ENCODE peak calls at places on chromosomes 11 and 22, in nine cellular contexts. C is hepatocyte, D is right cardiac atrium, L is left ventricle myocardium inferior, M is AG04450, Y is retinal pigment epithelial cell, B is psoas muscle, Z is fibroblast of lung, S is fibroblast of the aortic adventitia. F is an unnamed sample.

GRCh38 chr22:44929348-44930015 is 80.3 kb downstream of the PHF21B start:
- DNase-seq in C (no peak), D (no peak), L (no peak), M (no peak), Y (no peak), B (no peak), Z (no peak), S (no peak), F (no peak)

GRCh38 chr11:93199616-93200015 is 1.8 kb upstream of the SLC36A4 start:
- DNase-seq in C (no peak), D (no peak), L (no peak), M (no peak), Y (no peak), B (no peak), Z (no peak), S (no peak), F (no peak)

GRCh38 chr11:113546757-113547507 is 71.7 kb upstream of the DRD2 start:
- DNase-seq in C (no peak), D (no peak), L (no peak), M (peak; percentile 33), Y (no peak), B (no peak), Z (peak; percentile 53), S (peak; percentile 25), F (no peak)

GRCh38 chr11:83403990-83404389 is 117.8 kb upstream of the CCDC90B start:
- DNase-seq in C (no peak), D (no peak), L (no peak), M (no peak), Y (peak; percentile 8), B (no peak), Z (no peak), S (no peak), F (no peak)

GRCh38 chr11:35567737-35568465 is 42.5 kb upstream of the PAMR1 start:
- DNase-seq in C (no peak), D (no peak), L (no peak), M (no peak), Y (no peak), B (no peak), Z (no peak), S (no peak), F (no peak)

GRCh38 chr22:44639891-44640617 is 62.0 kb upstream of the PRR5 start:
- DNase-seq in C (no peak), D (peak; percentile 85), L (no peak), M (no peak), Y (no peak), B (no peak), Z (no peak), S (no peak), F (no peak)

GRCh38 chr11:69012092-69013008 is 696 bp downstream of the MRGPRF start:
- DNase-seq in C (no peak), D (peak; percentile 68), L (no peak), M (no peak), Y (no peak), B (peak; percentile 69), Z (peak; percentile 71), S (peak; percentile 36), F (no peak)

GRCh38 chr11:35619754-35620640 is 1.7 kb downstream of the FJX1 start:
- DNase-seq in C (peak; percentile 40), D (peak; percentile 59), L (peak; percentile 16), M (no peak), Y (no peak), B (peak; percentile 53), Z (peak; percentile 25), S (no peak), F (no peak)

GRCh38 chr11:73342633-73343032 is 33.6 kb upstream of the RELT start:
- DNase-seq in C (peak; percentile 57), D (peak; percentile 56), L (no peak), M (no peak), Y (no peak), B (no peak), Z (no peak), S (no peak), F (no peak)

GRCh38 chr22:18024956-18025720 is 777 bp upstream of the MICAL3 start:
- DNase-seq in C (no peak), D (no peak), L (no peak), M (no peak), Y (no peak), B (no peak), Z (no peak), S (no peak), F (no peak)

GRCh38 chr11:44333271-44334218 is 23.6 kb upstream of the ALX4 start:
- DNase-seq in C (peak; percentile 43), D (no peak), L (no peak), M (no peak), Y (no peak), B (no peak), Z (no peak), S (peak; percentile 54), F (no peak)

DNA sequence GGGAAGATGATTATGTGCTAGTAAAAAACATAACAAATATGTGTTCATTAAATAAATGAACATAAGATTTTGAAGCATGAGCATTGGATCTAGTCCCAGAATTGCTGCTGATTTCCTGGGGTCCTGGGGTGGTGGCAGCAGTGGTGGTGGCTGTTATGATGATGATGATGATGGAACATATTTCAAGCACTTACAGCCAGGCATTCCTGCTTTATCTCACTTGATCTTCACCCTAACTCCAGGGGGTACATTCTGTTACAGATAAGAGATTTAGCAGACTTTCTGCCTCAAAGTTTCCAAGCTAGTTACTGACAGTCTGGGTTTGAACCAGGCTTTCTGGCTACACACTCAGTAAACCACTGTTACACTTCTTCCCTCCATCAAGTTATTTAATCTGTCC is 5.2 kb downstream of the TRAPPC4 start:
- DNase-seq in C (no peak), D (no peak), L (no peak), M (no peak), Y (no peak), B (no peak), Z (no peak), S (peak; percentile 53), F (no peak)
- H3K4me3 ChIP-seq in C (no peak overlapping the region), D (no peak overlapping the region), L (no peak overlapping the region), M (no peak overlapping the region), Y (no peak overlapping the region), B (no peak overlapping the region), Z (no peak overlapping the region), S (no peak overlapping the region), F (no peak overlapping the region)

DNA sequence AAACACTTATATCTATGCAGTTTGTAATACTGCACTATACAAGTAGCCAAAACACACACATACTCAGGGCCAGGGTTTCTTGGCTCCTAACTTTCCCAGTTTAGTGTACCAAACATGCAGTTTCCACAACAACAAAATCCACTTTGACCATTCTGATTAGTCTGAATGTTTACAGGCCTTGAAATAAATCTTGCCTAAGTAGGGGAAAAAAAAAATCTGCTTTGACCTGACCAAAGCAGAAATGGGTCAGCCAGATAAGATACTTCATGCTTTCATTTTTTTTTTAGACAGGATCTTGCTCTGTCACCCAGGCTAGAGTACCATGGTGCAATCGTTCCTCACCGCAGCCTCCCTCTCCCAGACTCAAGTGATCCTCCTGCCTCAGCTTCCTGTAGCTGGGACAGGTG is 10.1 kb downstream of the PRR14L start:
- DNase-seq in C (no peak), D (peak; percentile 58), L (no peak), M (no peak), Y (no peak), B (no peak), Z (no peak), S (peak; percentile 17), F (no peak)
- H3K4me3 ChIP-seq in C (no peak overlapping the region), D (no peak overlapping the region), L (no peak overlapping the region), M (no peak overlapping the region), Y (no peak overlapping the region), B (no peak overlapping the region), Z (no peak overlapping the region), S (no peak overlapping the region), F (no peak overlapping the region)

DNA sequence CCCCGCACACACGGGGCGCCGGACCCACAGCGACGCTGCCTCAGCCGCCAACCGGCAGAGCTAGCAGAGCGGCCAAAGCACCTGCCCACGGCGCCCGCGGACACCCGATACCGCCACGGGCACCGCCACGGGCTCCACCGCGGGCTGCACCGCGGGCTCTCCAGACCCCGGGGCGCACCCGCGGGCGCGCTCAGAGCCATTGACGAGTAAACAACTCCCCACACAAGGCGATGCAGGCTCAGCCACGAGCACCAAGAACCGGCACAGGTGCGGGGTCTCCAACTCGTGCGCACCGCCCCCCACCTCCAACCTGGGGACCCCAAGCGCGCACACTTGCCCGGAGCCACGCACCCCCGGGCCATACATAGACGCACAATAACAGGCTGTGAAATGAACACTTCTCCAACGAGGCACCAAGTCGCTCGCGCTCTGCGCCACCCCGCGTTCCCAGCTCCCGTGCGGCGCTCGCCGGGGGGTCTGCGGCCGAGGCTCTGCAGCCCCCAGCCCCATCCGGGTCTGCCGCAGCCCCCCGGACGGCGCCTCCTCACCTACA is 1.9 kb downstream of the IFITM10 start:
- DNase-seq in C (no peak), D (no peak), L (no peak), M (no peak), Y (no peak), B (peak; percentile 68), Z (no peak), S (no peak), F (no peak)
- H3K4me3 ChIP-seq in C (peak overlapping the region; percentile 45), D (peak overlapping the region; percentile 12), L (peak overlapping the region; percentile 65), M (no peak overlapping the region), Y (peak overlapping the region; percentile 62), B (peak overlapping the region; percentile 67), Z (peak overlapping the region; percentile 21), S (peak overlapping the region; percentile 56), F (peak overlapping the region; percentile 44)

GRCh38 chr22:19723165-19723989 is at the start of gene GP1BB:
- DNase-seq in C (peak; percentile 72), D (peak; percentile 85), L (peak; percentile 67), M (no peak), Y (no peak), B (no peak), Z (no peak), S (no peak), F (no peak)

GRCh38 chr22:19722915-19723164 is 499 bp upstream of the GP1BB start:
- DNase-seq in C (no peak), D (no peak), L (no peak), M (no peak), Y (no peak), B (no peak), Z (no peak), S (no peak), F (no peak)

GRCh38 chr22:19724927-19725661 is 1.8 kb downstream of the GP1BB start:
- DNase-seq in C (no peak), D (no peak), L (no peak), M (no peak), Y (no peak), B (no peak), Z (no peak), S (no peak), F (no peak)

GRCh38 chr22:19722175-19722914 is 994 bp upstream of the GP1BB start:
- DNase-seq in C (no peak), D (peak; percentile 57), L (no peak), M (no peak), Y (no peak), B (no peak), Z (no peak), S (no peak), F (no peak)

DNA sequence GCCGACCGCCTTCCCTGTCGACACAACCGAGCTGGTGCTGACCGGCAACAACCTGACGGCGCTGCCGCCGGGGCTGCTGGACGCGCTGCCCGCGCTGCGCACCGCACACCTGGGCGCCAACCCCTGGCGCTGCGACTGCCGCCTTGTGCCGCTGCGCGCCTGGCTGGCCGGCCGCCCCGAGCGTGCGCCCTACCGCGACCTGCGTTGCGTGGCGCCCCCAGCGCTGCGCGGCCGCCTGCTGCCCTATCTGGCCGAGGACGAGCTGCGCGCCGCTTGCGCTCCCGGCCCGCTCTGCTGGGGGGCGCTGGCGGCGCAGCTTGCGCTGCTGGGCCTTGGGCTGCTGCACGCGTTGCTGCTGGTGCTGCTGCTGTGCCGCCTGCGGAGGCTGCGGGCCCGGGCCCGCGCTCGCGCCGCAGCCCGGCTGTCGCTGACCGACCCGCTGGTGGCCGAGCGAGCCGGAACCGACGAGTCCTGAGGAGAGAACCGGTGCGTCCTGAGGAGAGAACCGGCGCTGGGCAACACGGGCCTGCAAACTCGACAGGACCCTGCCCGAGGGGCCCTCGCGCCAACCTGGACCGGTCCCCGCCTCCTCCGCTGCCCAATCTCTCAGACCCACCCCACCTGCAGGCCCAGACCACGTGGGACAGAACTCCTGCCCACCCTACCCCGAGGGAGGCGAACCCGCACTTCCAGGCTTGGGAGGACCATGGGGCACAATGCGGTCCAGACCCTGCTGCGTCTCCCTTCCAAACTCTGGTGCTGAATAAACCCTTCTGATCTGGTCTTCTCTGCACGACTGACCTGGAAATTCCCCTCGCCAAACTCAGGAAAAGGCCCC is 870 bp downstream of the GP1BB start:
- DNase-seq in C (peak; percentile 73), D (peak; percentile 74), L (no peak), M (no peak), Y (no peak), B (no peak), Z (no peak), S (no peak), F (no peak)
- H3K4me3 ChIP-seq in C (no peak overlapping the region), D (no peak overlapping the region), L (peak overlapping the region; percentile 62), M (no peak overlapping the region), Y (no peak overlapping the region), B (peak overlapping the region; percentile 36), Z (no peak overlapping the region), S (no peak overlapping the region), F (no peak overlapping the region)